ENCODE peak calls at places on chromosomes 13 and 19, in ten cellular contexts. J is right lobe of liver; C is AG09319; H is T-helper 2 cell; D is progenitor cell of endocrine pancreas; R is stimulated activated CD4-positive, alpha-beta T cell treated with anti-CD3 and anti-CD28 coated beads, Interleukin-1b, Interleukin-23, amount 100 ng/mL, for 1 hour; L is CD4-positive, alpha-beta T cell; U is vagina; Q is NCI-H446; X is GM12892. T is an unnamed sample.

GRCh38 chr19:32387701-32388392 is 17.7 kb upstream of the DPY19L3 start:
- DNase-seq in H (no peak), Q (no peak), J (no peak), R (no peak), L (no peak), X (no peak), U (no peak), D (no peak), C (peak; percentile 12), T (peak; percentile 70)

GRCh38 chr13:36395280-36395679 is 37.0 kb upstream of the CCNA1 start:
- DNase-seq in J (no peak), R (no peak), L (no peak), X (no peak), Q (no peak), C (peak; percentile 40), H (no peak), U (no peak), D (no peak), T (no peak)

GRCh38 chr13:99403458-99403971 is 96.3 kb upstream of the GPR183 start:
- DNase-seq in U (no peak), J (no peak), L (peak; percentile 32), Q (no peak), X (no peak), R (no peak), H (no peak), D (no peak), C (no peak), T (no peak)

GRCh38 chr13:70505809-70506208 is 397.6 kb upstream of the KLHL1 start:
- DNase-seq in J (no peak), C (no peak), L (no peak), R (no peak), X (no peak), H (no peak), D (no peak), U (no peak), Q (no peak), T (no peak)

GRCh38 chr13:98909016-98909415 is 68.8 kb downstream of the DOCK9 start:
- DNase-seq in C (no peak), H (no peak), U (no peak), D (no peak), X (no peak), L (no peak), R (no peak), J (no peak), Q (no peak), T (no peak)

GRCh38 chr13:95740921-95741320 is 64.0 kb downstream of the DNAJC3 start:
- DNase-seq in U (no peak), J (no peak), D (no peak), H (no peak), X (no peak), L (no peak), Q (no peak), R (no peak), C (no peak), T (no peak)

GRCh38 chr13:111467111-111467890 is 146.9 kb downstream of the TEX29 start:
- DNase-seq in Q (no peak), U (peak; percentile 76), D (no peak), H (no peak), C (no peak), X (no peak), L (no peak), J (no peak), R (no peak), T (no peak)

GRCh38 chr13:45393941-45394570 is 24.1 kb downstream of the SLC25A30 start:
- DNase-seq in D (peak; percentile 18), L (no peak), H (no peak), Q (no peak), J (no peak), R (no peak), U (no peak), C (no peak), X (peak; percentile 27), T (no peak)

GRCh38 chr19:14182481-14182880 is 23.5 kb downstream of the ADGRL1 start:
- DNase-seq in D (no peak), H (no peak), L (no peak), J (no peak), X (no peak), U (no peak), R (no peak), Q (no peak), C (no peak), T (no peak)

GRCh38 chr13:34671136-34671535 is 270.9 kb upstream of the NBEA start:
- DNase-seq in H (no peak), L (no peak), Q (peak; percentile 85), U (no peak), X (no peak), R (no peak), J (no peak), C (no peak), D (no peak), T (peak; percentile 26)

GRCh38 chr19:492091-492531 is 4.2 kb upstream of the MADCAM1 start:
- DNase-seq in D (no peak), U (no peak), J (no peak), H (peak; percentile 14), Q (no peak), C (no peak), R (no peak), L (peak; percentile 46), X (no peak), T (no peak)

GRCh38 chr19:57814505-57815246 is at the start of gene ZNF552:
- DNase-seq in D (peak; percentile 60), L (peak; percentile 70), R (peak; percentile 23), J (peak; percentile 92), X (peak; percentile 67), H (peak; percentile 62), U (peak; percentile 89), C (peak; percentile 70), Q (peak; percentile 88), T (peak; percentile 68)

GRCh38 chr13:103473081-103473480 is 406.9 kb upstream of the SLC10A2 start:
- DNase-seq in R (no peak), H (no peak), J (no peak), U (no peak), D (no peak), Q (no peak), X (no peak), L (no peak), C (no peak), T (no peak)

GRCh38 chr13:59261928-59262488 is 901.7 kb downstream of the DIAPH3 start:
- DNase-seq in X (no peak), L (no peak), U (no peak), C (no peak), J (no peak), D (no peak), R (no peak), H (no peak), Q (no peak), T (no peak)

GRCh38 chr19:41339936-41340335 is 13.8 kb downstream of the TGFB1 start:
- DNase-seq in R (no peak), C (no peak), H (no peak), L (no peak), X (no peak), U (no peak), Q (no peak), J (no peak), D (no peak), T (no peak)

GRCh38 chr13:40146586-40147240 is 491.3 kb downstream of the COG6 start:
- DNase-seq in R (no peak), X (no peak), D (no peak), J (no peak), U (no peak), L (no peak), Q (no peak), H (no peak), C (no peak), T (no peak)

GRCh38 chr19:31152906-31153305 is 196.3 kb downstream of the TSHZ3 start:
- DNase-seq in J (no peak), X (no peak), R (no peak), U (no peak), H (no peak), Q (no peak), D (no peak), C (no peak), L (no peak), T (no peak)

GRCh38 chr19:40467007-40467565 is 285 bp downstream of the SPTBN4 start:
- DNase-seq in J (no peak), Q (no peak), L (no peak), C (no peak), D (no peak), U (no peak), H (no peak), R (no peak), X (no peak), T (no peak)

GRCh38 chr13:80012281-80012680 is 328.6 kb downstream of the SPRY2 start:
- DNase-seq in C (no peak), H (no peak), L (no peak), J (no peak), U (no peak), D (no peak), R (no peak), X (no peak), Q (no peak), T (no peak)

GRCh38 chr13:114244637-114245036 is 9.9 kb downstream of the CDC16 start:
- DNase-seq in L (no peak), D (no peak), C (no peak), X (no peak), R (no peak), U (no peak), Q (no peak), H (no peak), J (no peak), T (no peak)

GRCh38 chr19:31262673-31263308 is 86.4 kb downstream of the TSHZ3 start:
- DNase-seq in L (no peak), C (no peak), D (no peak), U (peak; percentile 71), R (no peak), X (no peak), J (peak; percentile 6), Q (no peak), H (no peak), T (no peak)

GRCh38 chr19:46296722-46297431 is at the start of gene HIF3A:
- DNase-seq in C (no peak), H (no peak), R (no peak), U (no peak), J (peak; percentile 57), X (no peak), Q (no peak), L (no peak), D (peak; percentile 82), T (no peak)

GRCh38 chr19:24098359-24098758 is 11.4 kb downstream of the ZNF254 start:
- DNase-seq in Q (no peak), X (no peak), L (no peak), U (no peak), C (no peak), J (no peak), R (no peak), H (no peak), D (no peak), T (no peak)

GRCh38 chr19:925912-926594 is at the start of gene ARID3A:
- DNase-seq in Q (no peak), X (peak; percentile 85), D (no peak), U (no peak), H (no peak), C (no peak), J (no peak), L (no peak), R (no peak), T (no peak)

GRCh38 chr13:20118268-20119140 is 42.3 kb downstream of the GJA3 start:
- DNase-seq in U (no peak), R (no peak), L (peak; percentile 65), X (peak; percentile 45), D (peak; percentile 14), H (no peak), J (peak; percentile 76), Q (no peak), C (no peak), T (no peak)

GRCh38 chr13:107450426-107450825 is 764.9 kb downstream of the LIG4 start:
- DNase-seq in L (no peak), H (no peak), Q (no peak), C (no peak), R (no peak), D (no peak), J (no peak), X (no peak), U (no peak), T (no peak)

GRCh38 chr19:19539738-19540703 is 2.0 kb downstream of the CILP2 start:
- DNase-seq in X (no peak), H (peak; percentile 34), U (no peak), R (no peak), J (peak; percentile 79), D (no peak), L (peak; percentile 63), Q (no peak), C (no peak), T (no peak)

GRCh38 chr19:1261863-1262686 is 7.1 kb upstream of the CIRBP start:
- DNase-seq in R (no peak), U (no peak), H (no peak), C (no peak), X (no peak), J (peak; percentile 98), D (no peak), Q (no peak), L (no peak), T (no peak)